ENCODE peak calls at places on chromosome 5, in six cellular contexts. E, U, K, Q, R and P are unnamed samples.

GRCh38 chr5:138542120-138542955 is 698 bp downstream of the ETF1 start:
- DNase-seq in E (no peak), U (no peak), K (peak), Q (no peak), R (no peak), P (no peak)

GRCh38 chr5:156103116-156103860 is 223.7 kb upstream of the SGCD start:
- DNase-seq in E (no peak), U (no peak), K (no peak), Q (no peak), R (no peak), P (no peak)

GRCh38 chr5:8012131-8012977 is 143.4 kb downstream of the MTRR start:
- DNase-seq in E (peak), U (peak), K (peak), Q (no peak), R (no peak), P (no peak)

GRCh38 chr5:76270214-76270613 is 132.9 kb upstream of the IQGAP2 start:
- DNase-seq in E (no peak), U (no peak), K (no peak), Q (no peak), R (no peak), P (no peak)

GRCh38 chr5:145531038-145531734 is 304.0 kb downstream of the PRELID2 start:
- DNase-seq in E (no peak), U (no peak), K (no peak), Q (peak), R (no peak), P (no peak)

GRCh38 chr5:2899311-2899710 is 147.8 kb upstream of the IRX2 start:
- DNase-seq in E (no peak), U (no peak), K (no peak), Q (no peak), R (no peak), P (peak)

GRCh38 chr5:132446621-132447020 is 44.0 kb downstream of the IRF1 start:
- DNase-seq in E (no peak), U (no peak), K (no peak), Q (no peak), R (no peak), P (no peak)

GRCh38 chr5:170534177-170534576 is 30.4 kb downstream of the KCNIP1 start:
- DNase-seq in E (no peak), U (no peak), K (no peak), Q (no peak), R (no peak), P (no peak)

GRCh38 chr5:79396265-79396664 is 117.7 kb downstream of the HOMER1 start:
- DNase-seq in E (no peak), U (no peak), K (no peak), Q (no peak), R (no peak), P (no peak)

GRCh38 chr5:152683205-152683604 is 278.1 kb upstream of the NMUR2 start:
- DNase-seq in E (no peak), U (no peak), K (no peak), Q (no peak), R (no peak), P (no peak)

GRCh38 chr5:142726188-142726731 is 40.4 kb upstream of the FGF1 start:
- DNase-seq in E (no peak), U (no peak), K (no peak), Q (no peak), R (peak), P (no peak)

GRCh38 chr5:32428426-32428825 is 16.1 kb downstream of the ZFR start:
- DNase-seq in E (no peak), U (no peak), K (no peak), Q (no peak), R (no peak), P (no peak)

GRCh38 chr5:128579111-128579510 is 41.1 kb upstream of the FBN2 start:
- DNase-seq in E (no peak), U (no peak), K (no peak), Q (no peak), R (no peak), P (no peak)

GRCh38 chr5:149415245-149415967 is 36.3 kb upstream of the IL17B start:
- DNase-seq in E (no peak), U (no peak), K (no peak), Q (no peak), R (no peak), P (no peak)

GRCh38 chr5:96338624-96339023 is 94.4 kb downstream of the PCSK1 start:
- DNase-seq in E (peak), U (no peak), K (no peak), Q (no peak), R (no peak), P (no peak)

GRCh38 chr5:155594270-155594669 is 580.7 kb downstream of the KIF4B start:
- DNase-seq in E (no peak), U (no peak), K (no peak), Q (no peak), R (no peak), P (no peak)

GRCh38 chr5:118486647-118487046 is 501.7 kb downstream of the DTWD2 start:
- DNase-seq in E (no peak), U (no peak), K (no peak), Q (no peak), R (no peak), P (no peak)

GRCh38 chr5:125140855-125141254 is 394.4 kb upstream of the ZNF608 start:
- DNase-seq in E (peak), U (no peak), K (no peak), Q (no peak), R (no peak), P (no peak)

GRCh38 chr5:170247363-170247762 is 14.6 kb downstream of the C5orf58 start:
- DNase-seq in E (no peak), U (no peak), K (no peak), Q (no peak), R (no peak), P (no peak)

GRCh38 chr5:147391781-147392180 is 118.1 kb downstream of the DPYSL3 start:
- DNase-seq in E (peak), U (peak), K (no peak), Q (peak), R (no peak), P (no peak)

GRCh38 chr5:17316973-17317459 is 99.6 kb downstream of the BASP1 start:
- DNase-seq in E (no peak), U (no peak), K (no peak), Q (no peak), R (peak), P (no peak)

GRCh38 chr5:35083150-35083549 is 35.4 kb upstream of the AGXT2 start:
- DNase-seq in E (no peak), U (no peak), K (no peak), Q (no peak), R (no peak), P (no peak)

GRCh38 chr5:41721521-41721920 is 148.7 kb downstream of the OXCT1 start:
- DNase-seq in E (no peak), U (no peak), K (no peak), Q (no peak), R (no peak), P (no peak)

GRCh38 chr5:87020099-87020934 is 247.4 kb upstream of the RASA1 start:
- DNase-seq in E (no peak), U (no peak), K (no peak), Q (no peak), R (peak), P (no peak)

GRCh38 chr5:180162304-180162661 is 46.7 kb downstream of the RASGEF1C start:
- DNase-seq in E (no peak), U (no peak), K (no peak), Q (no peak), R (no peak), P (no peak)

GRCh38 chr5:98458004-98458403 is 315.5 kb upstream of the RGMB start:
- DNase-seq in E (no peak), U (no peak), K (no peak), Q (no peak), R (no peak), P (no peak)

GRCh38 chr5:98454407-98454806 is 319.1 kb upstream of the RGMB start:
- DNase-seq in E (no peak), U (no peak), K (no peak), Q (no peak), R (no peak), P (no peak)

GRCh38 chr5:98453309-98453708 is 320.2 kb upstream of the RGMB start:
- DNase-seq in E (no peak), U (no peak), K (no peak), Q (no peak), R (no peak), P (no peak)

GRCh38 chr5:98455660-98456059 is 317.8 kb upstream of the RGMB start:
- DNase-seq in E (no peak), U (no peak), K (no peak), Q (no peak), R (no peak), P (no peak)

DNA sequence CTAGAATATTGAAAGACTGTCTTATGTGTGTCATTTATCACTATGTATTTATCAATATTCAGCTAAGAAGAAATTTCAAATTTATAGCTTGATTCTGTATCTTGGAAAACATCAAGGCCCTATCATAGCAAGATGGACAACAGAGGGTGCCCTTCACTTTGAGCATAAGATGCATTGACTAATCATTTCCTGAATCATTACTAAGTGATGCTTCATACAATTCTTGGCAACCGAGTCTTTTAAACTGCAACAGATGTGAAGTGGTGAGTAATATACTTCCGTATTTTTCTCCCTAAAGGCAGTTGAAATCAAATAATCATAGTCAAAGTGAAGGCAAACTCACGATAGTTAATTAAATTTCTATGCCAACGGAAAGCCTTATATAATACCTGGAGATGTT is 318.6 kb upstream of the RGMB start:
- DNase-seq in E (no peak), U (no peak), K (no peak), Q (peak), R (no peak), P (no peak)
- TF ChIP-seq ATF3 in E (no peak), U (no peak), K (no peak), Q (no peak), R (no peak), P (no peak)

DNA sequence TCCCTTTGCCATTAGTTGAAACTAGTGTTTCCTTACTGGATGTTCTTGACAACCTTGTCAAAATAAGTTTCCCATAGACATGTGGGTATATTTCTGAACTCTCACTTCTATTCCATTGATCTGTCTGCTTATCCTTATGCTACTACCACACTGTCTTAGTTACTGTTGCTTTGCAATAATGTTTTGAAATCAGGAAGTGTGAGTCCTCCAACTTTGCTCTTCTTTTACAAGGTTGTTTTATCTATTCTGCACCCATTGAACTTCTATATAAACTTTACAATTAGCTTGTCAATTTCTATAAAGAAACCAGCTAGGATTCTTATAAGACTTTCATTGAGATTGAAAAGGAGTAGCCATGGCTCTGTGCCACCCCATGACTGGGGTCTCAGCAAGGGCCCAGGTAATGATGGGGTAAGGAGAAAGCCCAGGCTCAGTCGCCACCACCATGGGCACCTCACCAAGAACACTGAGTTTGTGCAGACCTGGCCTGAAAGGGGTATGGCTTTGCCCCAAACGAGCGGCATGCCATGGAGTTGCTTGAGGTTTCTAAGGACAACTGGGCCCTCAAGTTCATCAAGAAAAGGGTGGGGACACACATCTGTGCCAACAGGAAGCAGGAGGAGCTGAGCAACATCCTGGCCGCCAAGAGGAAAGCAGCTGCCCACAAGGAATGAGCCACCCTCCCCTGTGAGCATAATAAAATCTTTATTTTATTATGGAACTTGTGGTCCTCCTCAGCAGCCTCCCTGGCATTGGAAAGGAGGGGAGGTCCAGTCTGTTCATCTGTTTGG is 24.1 kb downstream of the CD14 start:
- DNase-seq in E (no peak), U (no peak), K (no peak), Q (no peak), R (no peak), P (no peak)
- TF ChIP-seq ATF3 in E (no peak), U (no peak), K (no peak), Q (no peak), R (no peak), P (no peak)

GRCh38 chr5:92017786-92018185 is 634.7 kb upstream of the ARRDC3 start:
- DNase-seq in E (no peak), U (no peak), K (no peak), Q (peak), R (no peak), P (no peak)
- TF ChIP-seq ATF3 in E (no peak), U (no peak), K (no peak), Q (no peak), R (no peak), P (no peak)

GRCh38 chr5:115460476-115460875 is 84.1 kb downstream of the FEM1C start:
- DNase-seq in E (no peak), U (no peak), K (no peak), Q (peak), R (peak), P (no peak)

GRCh38 chr5:115461093-115461492 is 83.5 kb downstream of the FEM1C start:
- DNase-seq in E (no peak), U (no peak), K (no peak), Q (peak), R (no peak), P (no peak)

GRCh38 chr5:115459844-115460243 is 84.7 kb downstream of the FEM1C start:
- DNase-seq in E (no peak), U (no peak), K (no peak), Q (peak), R (no peak), P (no peak)

GRCh38 chr5:115463985-115464384 is 80.6 kb downstream of the FEM1C start:
- DNase-seq in E (no peak), U (no peak), K (no peak), Q (no peak), R (no peak), P (no peak)

DNA sequence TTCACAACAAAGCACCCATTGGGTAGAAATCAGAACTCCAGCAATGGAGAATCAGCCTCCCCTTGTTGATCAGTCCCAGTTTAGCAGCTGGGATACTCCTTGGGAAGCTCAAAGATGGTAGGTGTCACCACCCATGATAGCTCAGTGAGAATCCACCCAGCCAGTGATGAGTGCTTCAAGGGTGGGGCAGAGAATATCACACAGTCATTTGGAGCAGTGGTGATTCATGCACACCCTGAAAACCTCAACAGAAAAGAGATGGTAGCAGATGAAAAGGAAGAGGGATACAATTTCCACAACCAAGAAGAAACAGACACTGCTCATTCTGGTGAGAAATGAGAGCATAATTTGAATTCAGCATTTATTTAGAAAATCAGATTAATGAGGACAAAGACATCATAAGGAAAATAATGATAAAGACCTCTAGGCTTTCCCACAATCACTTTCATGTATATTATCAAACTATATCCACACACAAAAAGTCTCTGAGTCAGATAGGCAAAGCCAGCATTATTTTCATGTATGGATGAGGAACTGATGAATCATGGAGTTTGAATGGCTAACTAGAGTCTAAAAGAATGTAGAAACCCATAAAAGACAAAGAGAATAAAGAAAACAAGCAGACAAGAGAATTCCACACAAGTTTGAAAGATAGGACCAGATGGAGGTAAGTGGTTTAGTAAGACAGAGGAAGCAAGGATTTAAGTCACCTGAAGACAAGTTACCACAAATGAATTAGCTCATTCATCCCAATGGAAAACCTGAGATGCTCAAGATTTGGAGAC is 82.9 kb downstream of the FEM1C start:
- DNase-seq in E (no peak), U (no peak), K (no peak), Q (peak), R (no peak), P (no peak)
- TF ChIP-seq ATF3 in E (no peak), U (no peak), K (no peak), Q (no peak), R (no peak), P (no peak)

DNA sequence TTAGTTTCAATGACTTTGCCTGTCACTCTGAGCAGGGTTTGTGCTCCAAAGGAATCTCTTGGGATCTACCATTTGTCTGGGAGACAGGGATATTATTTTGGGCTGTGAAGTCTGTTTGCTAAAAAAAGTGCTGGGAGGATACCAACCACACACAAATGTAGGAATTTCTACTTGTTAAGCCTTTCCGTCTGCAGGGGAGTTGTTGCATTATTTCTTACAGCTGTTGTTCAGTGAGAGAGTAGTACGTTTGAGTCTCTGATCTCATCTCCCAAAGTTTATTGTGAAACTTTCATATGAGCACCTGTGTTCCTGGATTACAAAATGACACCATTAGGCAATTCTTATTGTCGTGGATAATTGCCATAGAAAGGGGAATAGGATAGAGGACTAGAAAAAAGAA is 78.3 kb upstream of the SEMA6A start:
- DNase-seq in E (peak), U (no peak), K (no peak), Q (no peak), R (no peak), P (no peak)
- TF ChIP-seq ATF3 in E (no peak), U (no peak), K (no peak), Q (no peak), R (no peak), P (no peak)

GRCh38 chr5:54804521-54804920 is 180.9 kb downstream of the ESM1 start:
- DNase-seq in E (no peak), U (no peak), K (no peak), Q (no peak), R (no peak), P (no peak)
- TF ChIP-seq ATF3 in E (no peak), U (no peak), K (no peak), Q (no peak), R (no peak), P (no peak)